ENCODE peak calls at places on chromosomes 3 and 15, in ten cellular contexts. M, F, D, E, O, G, Y, L, A and B are unnamed samples.

GRCh38 chr3:48268936-48269551 is 28.1 kb downstream of the ZNF589 start:
- DNase-seq in D (no peak), M (peak; percentile 46), Y (no peak), L (no peak), E (no peak), G (no peak), F (no peak), A (no peak), O (no peak), B (no peak)

GRCh38 chr15:36601497-36601932 is 22.1 kb downstream of the CDIN1 start:
- DNase-seq in A (no peak), D (no peak), G (no peak), Y (no peak), E (no peak), O (peak; percentile 69), F (no peak), M (no peak), L (peak; percentile 35), B (no peak)

GRCh38 chr3:74122281-74122680 is 492.2 kb downstream of the CNTN3 start:
- DNase-seq in M (no peak), D (no peak), E (no peak), O (no peak), A (no peak), Y (no peak), G (no peak), L (no peak), F (no peak), B (no peak)

GRCh38 chr3:195558602-195559001 is 15.5 kb upstream of the PPP1R2 start:
- DNase-seq in G (peak; percentile 36), F (peak; percentile 45), O (no peak), M (no peak), L (peak; percentile 39), Y (no peak), A (no peak), D (no peak), E (peak; percentile 58), B (peak; percentile 34)

GRCh38 chr15:24955549-24955929 is 752 bp downstream of the SNRPN start:
- DNase-seq in E (peak; percentile 6), G (peak; percentile 12), M (no peak), L (no peak), O (no peak), F (no peak), D (no peak), A (no peak), Y (no peak), B (no peak)

GRCh38 chr3:16174976-16175901 is 759 bp downstream of the GALNT15 start:
- DNase-seq in Y (peak; percentile 71), O (no peak), E (no peak), M (no peak), L (no peak), G (no peak), F (no peak), D (no peak), A (no peak), B (no peak)

GRCh38 chr15:79058260-79058850 is 32.2 kb downstream of the RASGRF1 start:
- DNase-seq in M (no peak), O (no peak), A (no peak), E (no peak), D (no peak), G (no peak), F (no peak), Y (no peak), L (no peak), B (no peak)

GRCh38 chr15:65893060-65893459 is 23.8 kb downstream of the RAB11A start:
- DNase-seq in L (no peak), Y (no peak), M (no peak), G (no peak), O (no peak), A (no peak), F (no peak), E (no peak), D (no peak), B (no peak)

GRCh38 chr3:13058346-13059120 is 14.7 kb downstream of the IQSEC1 start:
- DNase-seq in F (no peak), Y (no peak), L (no peak), O (no peak), E (no peak), G (no peak), M (no peak), A (no peak), D (no peak), B (no peak)

GRCh38 chr15:52095597-52096262 is 16.8 kb downstream of the BCL2L10 start:
- DNase-seq in G (no peak), F (no peak), D (no peak), A (no peak), O (peak; percentile 58), M (no peak), L (peak; percentile 45), Y (no peak), E (no peak), B (no peak)

GRCh38 chr3:3097958-3098357 is 12.2 kb downstream of the IL5RA start:
- DNase-seq in O (no peak), L (no peak), M (no peak), E (no peak), G (no peak), Y (no peak), A (no peak), D (no peak), F (no peak), B (no peak)

GRCh38 chr15:63000706-63001105 is 41.8 kb upstream of the TPM1 start:
- DNase-seq in E (no peak), M (no peak), D (no peak), G (no peak), A (no peak), L (no peak), F (no peak), Y (no peak), O (no peak), B (no peak)

GRCh38 chr3:41208507-41208906 is 9.2 kb downstream of the CTNNB1 start:
- DNase-seq in A (no peak), L (no peak), F (no peak), O (no peak), Y (no peak), G (no peak), M (no peak), D (no peak), E (no peak), B (no peak)

GRCh38 chr3:150129181-150129580 is 158.5 kb upstream of the PFN2 start:
- DNase-seq in D (no peak), Y (peak; percentile 22), O (no peak), A (no peak), M (no peak), G (no peak), E (no peak), F (no peak), L (no peak), B (no peak)

GRCh38 chr15:65979837-65980236 is 110.5 kb downstream of the RAB11A start:
- DNase-seq in D (no peak), G (no peak), O (no peak), L (no peak), M (no peak), Y (no peak), E (no peak), F (no peak), A (no peak), B (no peak)

GRCh38 chr3:48700750-48701405 is 15.2 kb upstream of the NCKIPSD start:
- DNase-seq in L (no peak), O (no peak), M (no peak), A (no peak), Y (no peak), G (no peak), E (no peak), D (no peak), F (no peak), B (no peak)

GRCh38 chr15:25611603-25612002 is 172.8 kb upstream of the UBE3A start:
- DNase-seq in M (no peak), O (peak; percentile 72), F (no peak), D (no peak), Y (peak; percentile 58), E (no peak), A (no peak), G (no peak), L (no peak), B (no peak)

GRCh38 chr3:13404625-13405452 is 15.3 kb downstream of the NUP210 start:
- DNase-seq in L (no peak), G (no peak), Y (no peak), O (no peak), D (no peak), A (no peak), F (no peak), M (no peak), E (no peak), B (no peak)

GRCh38 chr3:153762411-153763235 is 358.6 kb upstream of the ARHGEF26 start:
- DNase-seq in O (no peak), F (no peak), D (no peak), L (no peak), A (no peak), M (no peak), E (no peak), G (no peak), Y (no peak), B (no peak)

GRCh38 chr3:188385295-188385694 is 231.3 kb downstream of the LPP start:
- DNase-seq in G (no peak), L (no peak), O (no peak), M (no peak), Y (no peak), E (no peak), F (peak; percentile 57), D (no peak), A (no peak), B (no peak)

GRCh38 chr15:98599911-98600685 is 48.2 kb upstream of the IGF1R start:
- DNase-seq in D (no peak), O (peak; percentile 27), M (peak; percentile 29), G (no peak), A (peak; percentile 54), E (no peak), F (peak; percentile 39), Y (peak; percentile 20), L (no peak), B (no peak)

GRCh38 chr3:172568713-172569112 is 45.5 kb upstream of the TNFSF10 start:
- DNase-seq in F (no peak), M (no peak), L (no peak), G (no peak), A (no peak), E (no peak), O (no peak), Y (no peak), D (no peak), B (no peak)

GRCh38 chr15:68430471-68431036 is 1.4 kb downstream of the ITGA11 start:
- DNase-seq in M (no peak), A (no peak), G (no peak), F (no peak), O (no peak), L (no peak), D (no peak), Y (no peak), E (no peak), B (no peak)

GRCh38 chr3:18424213-18424861 is 802 bp downstream of the SATB1 start:
- DNase-seq in Y (peak; percentile 66), L (no peak), D (peak; percentile 31), E (peak; percentile 56), M (no peak), G (peak; percentile 65), A (no peak), F (peak; percentile 29), O (no peak), B (no peak)

GRCh38 chr3:18247776-18248310 is 177.3 kb downstream of the SATB1 start:
- DNase-seq in Y (no peak), E (peak; percentile 57), D (no peak), O (no peak), F (no peak), M (no peak), A (no peak), L (no peak), G (no peak), B (no peak)

GRCh38 chr15:29571728-29572454 is 250.4 kb downstream of the TJP1 start:
- DNase-seq in M (no peak), Y (no peak), D (no peak), G (no peak), A (no peak), L (no peak), O (no peak), E (peak; percentile 61), F (no peak), B (no peak)

GRCh38 chr3:36372534-36372935 is 7.8 kb upstream of the STAC start:
- DNase-seq in D (no peak), E (no peak), M (no peak), L (no peak), O (peak; percentile 19), F (no peak), Y (no peak), A (no peak), G (no peak), B (no peak)

GRCh38 chr3:112302061-112302830 is 8.2 kb upstream of the SLC9C1 start:
- DNase-seq in A (no peak), L (no peak), M (no peak), F (no peak), D (no peak), E (peak; percentile 57), Y (no peak), G (no peak), O (no peak), B (no peak)